ENCODE peak calls at places on chromosomes 7 and 10, in four cellular contexts. W, C, O and U are unnamed samples.
A peak's percentile ranks its signal among the peaks of the same experiment; 100 is the strongest.

GRCh38 chr10:114576716-114577115 is 81.4 kb downstream of the ABLIM1 start:
- DNase-seq in W (no peak), C (no peak), O (no peak), U (no peak)

GRCh38 chr10:85789125-85789524 is 577.5 kb downstream of the GRID1 start:
- DNase-seq in W (no peak), C (no peak), O (no peak), U (no peak)

GRCh38 chr7:143384148-143384547 is 3.0 kb downstream of the ZYX start:
- DNase-seq in W (peak; percentile 70), C (no peak), O (no peak), U (no peak)

GRCh38 chr10:21808525-21808924 is 195.0 kb downstream of the DNAJC1 start:
- DNase-seq in W (no peak), C (no peak), O (no peak), U (no peak)

GRCh38 chr7:116173051-116174028 is 37.0 kb upstream of the TES start:
- DNase-seq in W (peak; percentile 78), C (no peak), O (no peak), U (no peak)

GRCh38 chr7:4951903-4952636 is 6.9 kb downstream of the MMD2 start:
- DNase-seq in W (peak; percentile 28), C (no peak), O (no peak), U (no peak)

GRCh38 chr7:26153246-26153822 is 1.3 kb downstream of the NFE2L3 start:
- DNase-seq in W (no peak), C (no peak), O (no peak), U (no peak)

GRCh38 chr10:110209926-110210662 is 2.7 kb downstream of the MXI1 start:
- DNase-seq in W (peak; percentile 45), C (peak; percentile 57), O (peak; percentile 61), U (no peak)

GRCh38 chr10:31949266-31949665 is 20.6 kb upstream of the ARHGAP12 start:
- DNase-seq in W (no peak), C (no peak), O (no peak), U (no peak)

GRCh38 chr10:122427280-122427679 is 27.2 kb upstream of the ARMS2 start:
- DNase-seq in W (no peak), C (no peak), O (no peak), U (no peak)

GRCh38 chr10:127149613-127150081 is 46.7 kb downstream of the INSYN2A start:
- DNase-seq in W (peak; percentile 10), C (no peak), O (no peak), U (no peak)

GRCh38 chr7:90788057-90788456 is 191.9 kb downstream of the CDK14 start:
- DNase-seq in W (peak; percentile 34), C (no peak), O (no peak), U (no peak)

GRCh38 chr10:43880160-43880559 is 231.5 kb upstream of the ZNF32 start:
- DNase-seq in W (no peak), C (peak; percentile 4), O (no peak), U (no peak)

GRCh38 chr10:47039558-47039905 is 128.3 kb downstream of the PTPN20 start:
- DNase-seq in W (no peak), C (no peak), O (no peak), U (no peak)

GRCh38 chr7:35823440-35823839 is 22.6 kb downstream of the SEPTIN7 start:
- DNase-seq in W (no peak), C (no peak), O (no peak), U (no peak)

GRCh38 chr10:74988787-74989574 is 122.5 kb upstream of the SAMD8 start:
- DNase-seq in W (no peak), C (no peak), O (no peak), U (no peak)

GRCh38 chr10:18737841-18738240 is 78.6 kb downstream of the ARL5B start:
- DNase-seq in W (peak; percentile 46), C (no peak), O (no peak), U (no peak)

GRCh38 chr7:137836113-137836509 is 10.7 kb downstream of the DGKI start:
- DNase-seq in W (no peak), C (no peak), O (no peak), U (no peak)

GRCh38 chr7:26375604-26376207 is 84.0 kb downstream of the SNX10 start:
- DNase-seq in W (no peak), C (no peak), O (no peak), U (peak; percentile 10)

GRCh38 chr7:8982338-8982994 is 549.1 kb downstream of the NXPH1 start:
- DNase-seq in W (no peak), C (no peak), O (no peak), U (no peak)

GRCh38 chr7:92260248-92260781 is 14.5 kb downstream of the ANKIB1 start:
- DNase-seq in W (peak; percentile 9), C (no peak), O (no peak), U (no peak)

GRCh38 chr7:131544449-131545425 is 11.7 kb downstream of the PODXL start:
- DNase-seq in W (peak; percentile 35), C (no peak), O (no peak), U (no peak)

GRCh38 chr7:78143661-78144060 is 345.1 kb downstream of the PHTF2 start:
- DNase-seq in W (no peak), C (no peak), O (no peak), U (no peak)

GRCh38 chr10:50501899-50502556 is 121.7 kb downstream of the SGMS1 start:
- DNase-seq in W (peak; percentile 27), C (no peak), O (no peak), U (no peak)
- H3K27ac ChIP-seq in W (peak overlapping the region; percentile 21), C (no peak overlapping the region), O (no peak overlapping the region), U (no peak overlapping the region)

GRCh38 chr10:1291178-1292090 is 235.2 kb downstream of the WDR37 start:
- DNase-seq in W (no peak), C (no peak), O (no peak), U (no peak)
- H3K9me3 ChIP-seq in W (no peaks in the 10 kb centered on the region), C (no peaks in the 10 kb centered on the region), O (no peaks in the 10 kb centered on the region), U (no peaks in the 10 kb centered on the region)

GRCh38 chr10:97153276-97153850 is 32.4 kb downstream of the SLIT1 start:
- DNase-seq in W (no peak), C (no peak), O (no peak), U (no peak)

GRCh38 chr10:97154162-97154561 is 31.6 kb downstream of the SLIT1 start:
- DNase-seq in W (no peak), C (no peak), O (no peak), U (no peak)

GRCh38 chr10:97151307-97151914 is 34.3 kb downstream of the SLIT1 start:
- DNase-seq in W (no peak), C (no peak), O (no peak), U (no peak)

GRCh38 chr10:97150616-97151015 is 35.1 kb downstream of the SLIT1 start:
- DNase-seq in W (no peak), C (no peak), O (no peak), U (no peak)

GRCh38 chr10:97154789-97155188 is 31.0 kb downstream of the SLIT1 start:
- DNase-seq in W (no peak), C (no peak), O (no peak), U (no peak)
- H3K27me3 ChIP-seq in W (peaks cover 15% of the 10 kb centered on the region), C (no peaks in the 10 kb centered on the region), O (no peaks in the 10 kb centered on the region), U (no peaks in the 10 kb centered on the region)

DNA sequence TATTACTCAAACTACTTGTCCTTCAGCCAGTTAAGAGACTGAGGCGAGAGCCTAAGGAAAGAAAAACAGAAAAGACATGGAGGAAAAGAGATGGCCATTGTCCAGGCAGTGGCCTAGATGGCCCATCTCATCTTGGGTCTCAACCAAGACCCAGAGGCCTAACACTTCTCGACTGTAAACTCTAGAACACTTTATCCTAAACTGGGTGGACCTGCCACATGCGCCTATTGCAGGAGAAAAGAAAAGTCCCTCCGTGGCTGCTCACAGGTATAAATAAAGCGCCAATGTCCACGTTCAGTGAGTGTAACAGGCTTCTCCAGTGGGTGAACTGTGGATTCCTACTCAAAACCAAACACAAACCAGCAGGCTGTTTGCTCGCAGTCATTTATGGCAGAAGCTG is 92.7 kb upstream of the DDC start:
- DNase-seq in W (no peak), C (no peak), O (no peak), U (no peak)
- H3K27ac ChIP-seq in W (no peak overlapping the region), C (peak overlapping the region; percentile 27), O (peak overlapping the region; percentile 87), U (no peak overlapping the region)

DNA sequence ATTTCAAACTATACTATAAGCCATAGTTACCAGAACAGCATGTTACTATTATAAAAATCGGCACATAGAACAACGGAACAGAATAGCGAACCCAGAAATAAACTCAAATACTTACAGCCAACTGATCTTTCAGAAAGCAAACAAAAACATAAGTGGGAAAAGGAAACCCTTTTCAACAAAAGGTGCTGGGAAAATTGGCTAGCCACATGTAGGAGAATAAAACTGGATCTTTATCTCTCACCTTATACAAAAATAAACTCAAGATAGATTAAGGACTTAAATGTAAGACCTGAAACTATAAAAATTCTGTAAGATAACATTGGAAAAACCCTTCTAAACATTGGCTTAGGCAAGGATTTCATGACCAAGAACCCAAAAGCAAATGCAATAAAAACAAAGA is 29.1 kb downstream of the ZNF680 start:
- DNase-seq in W (no peak), C (no peak), O (no peak), U (no peak)
- H3K9me3 ChIP-seq in W (no peaks in the 10 kb centered on the region), C (no peaks in the 10 kb centered on the region), O (no peaks in the 10 kb centered on the region), U (peaks cover 13% of the 10 kb centered on the region)